ENCODE peak calls at places on chromosomes 16 and 17, in seven cellular contexts. E is Panc1; L is lung; D is cardiac muscle cell; O is uterus; M is fibroblast of the aortic adventitia; Z is CD4-positive, alpha-beta T cell. Y is an unnamed sample.

GRCh38 chr17:72710185-72710584 is 382.3 kb downstream of the SLC39A11 start:
- DNase-seq in Z (no peak), M (no peak), E (no peak), O (no peak), D (no peak), L (no peak), Y (no peak)

GRCh38 chr16:426115-426905 is 861 bp downstream of the RAB11FIP3 start:
- DNase-seq in E (no peak), L (no peak), Z (no peak), D (no peak), O (no peak), M (no peak), Y (peak)

GRCh38 chr16:20740007-20740883 is 1.4 kb downstream of the THUMPD1 start:
- DNase-seq in O (peak), M (peak), E (no peak), D (peak), L (no peak), Z (no peak), Y (no peak)

GRCh38 chr16:27228621-27229501 is 25.5 kb downstream of the KDM8 start:
- DNase-seq in M (no peak), L (no peak), E (no peak), Z (no peak), D (no peak), O (no peak), Y (no peak)

GRCh38 chr17:80920406-80920805 is 71.2 kb upstream of the CHMP6 start:
- DNase-seq in D (peak), Z (no peak), L (no peak), O (peak), M (no peak), E (no peak), Y (no peak)

GRCh38 chr17:81165246-81166032 is at the start of gene PVALEF:
- DNase-seq in E (no peak), D (no peak), L (no peak), M (no peak), O (no peak), Z (no peak), Y (peak)

GRCh38 chr17:986322-986929 is 6.8 kb upstream of the NXN start:
- DNase-seq in L (no peak), O (no peak), D (no peak), E (no peak), Z (no peak), M (no peak), Y (no peak)

GRCh38 chr17:73255671-73256181 is 6.0 kb downstream of the CPSF4L start:
- DNase-seq in L (no peak), D (peak), O (peak), M (peak), E (peak), Z (peak), Y (peak)

GRCh38 chr16:89042711-89043551 is 50.7 kb upstream of the ACSF3 start:
- DNase-seq in E (no peak), D (no peak), Z (no peak), M (no peak), L (no peak), O (no peak), Y (no peak)

GRCh38 chr17:29590979-29591736 is 1.7 kb upstream of the GIT1 start:
- DNase-seq in M (peak), O (peak), Z (no peak), L (no peak), E (no peak), D (peak), Y (no peak)

GRCh38 chr17:76539631-76540271 is at the start of gene PRCD:
- DNase-seq in L (no peak), Z (no peak), O (no peak), M (no peak), E (no peak), D (no peak), Y (no peak)

GRCh38 chr17:57940217-57940616 is 15.0 kb downstream of the CUEDC1 start:
- DNase-seq in L (no peak), D (no peak), Z (no peak), M (no peak), O (no peak), E (no peak), Y (no peak)

GRCh38 chr16:76428858-76429257 is 151.7 kb downstream of the CNTNAP4 start:
- DNase-seq in D (peak), E (peak), M (no peak), O (no peak), Z (no peak), L (no peak), Y (no peak)

GRCh38 chr17:35046245-35046644 is 17.3 kb downstream of the RFFL start:
- DNase-seq in L (no peak), Z (no peak), E (no peak), D (no peak), O (no peak), M (no peak), Y (no peak)

DNA sequence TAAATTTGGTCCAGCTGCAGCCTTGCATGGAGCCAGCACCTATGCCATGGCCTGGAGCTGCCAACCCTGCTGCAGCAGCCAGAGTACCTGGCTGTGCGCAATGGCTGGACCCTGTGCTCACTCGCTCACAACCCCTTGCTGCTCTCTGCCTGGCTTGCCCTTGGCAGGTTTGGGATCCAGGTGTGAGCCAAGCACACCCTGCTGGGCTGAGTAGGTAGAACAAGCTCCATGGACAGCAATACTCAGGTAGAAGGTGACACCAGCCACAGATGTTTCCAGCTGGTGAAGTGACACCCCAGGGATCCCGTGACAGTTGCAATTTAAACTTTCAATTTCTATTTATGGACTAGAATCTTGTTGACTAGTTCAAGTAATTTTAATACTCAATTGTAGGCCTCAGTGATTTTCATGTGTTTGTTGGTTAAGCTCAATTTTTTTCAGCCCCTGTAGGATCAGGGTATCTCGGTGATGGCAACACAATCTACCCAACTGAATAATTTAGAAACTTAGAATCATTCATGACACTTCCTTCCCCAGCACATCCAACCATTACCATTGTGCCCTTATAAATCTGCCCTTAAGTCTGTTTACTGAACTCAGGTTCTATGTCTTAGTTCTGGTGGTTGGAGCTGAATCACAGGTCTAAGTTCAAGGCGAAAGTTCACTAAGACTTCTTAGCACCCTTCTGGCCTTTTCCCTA is 480.0 kb downstream of the PMP22 start:
- DNase-seq in D (no peak), Z (peak), L (no peak), E (no peak), M (no peak), O (no peak), Y (no peak)
- TF ChIP-seq CTCF in D (no peak), Z (peak), L (no peak), E (no peak), M (no peak), O (no peak), Y (no peak)

DNA sequence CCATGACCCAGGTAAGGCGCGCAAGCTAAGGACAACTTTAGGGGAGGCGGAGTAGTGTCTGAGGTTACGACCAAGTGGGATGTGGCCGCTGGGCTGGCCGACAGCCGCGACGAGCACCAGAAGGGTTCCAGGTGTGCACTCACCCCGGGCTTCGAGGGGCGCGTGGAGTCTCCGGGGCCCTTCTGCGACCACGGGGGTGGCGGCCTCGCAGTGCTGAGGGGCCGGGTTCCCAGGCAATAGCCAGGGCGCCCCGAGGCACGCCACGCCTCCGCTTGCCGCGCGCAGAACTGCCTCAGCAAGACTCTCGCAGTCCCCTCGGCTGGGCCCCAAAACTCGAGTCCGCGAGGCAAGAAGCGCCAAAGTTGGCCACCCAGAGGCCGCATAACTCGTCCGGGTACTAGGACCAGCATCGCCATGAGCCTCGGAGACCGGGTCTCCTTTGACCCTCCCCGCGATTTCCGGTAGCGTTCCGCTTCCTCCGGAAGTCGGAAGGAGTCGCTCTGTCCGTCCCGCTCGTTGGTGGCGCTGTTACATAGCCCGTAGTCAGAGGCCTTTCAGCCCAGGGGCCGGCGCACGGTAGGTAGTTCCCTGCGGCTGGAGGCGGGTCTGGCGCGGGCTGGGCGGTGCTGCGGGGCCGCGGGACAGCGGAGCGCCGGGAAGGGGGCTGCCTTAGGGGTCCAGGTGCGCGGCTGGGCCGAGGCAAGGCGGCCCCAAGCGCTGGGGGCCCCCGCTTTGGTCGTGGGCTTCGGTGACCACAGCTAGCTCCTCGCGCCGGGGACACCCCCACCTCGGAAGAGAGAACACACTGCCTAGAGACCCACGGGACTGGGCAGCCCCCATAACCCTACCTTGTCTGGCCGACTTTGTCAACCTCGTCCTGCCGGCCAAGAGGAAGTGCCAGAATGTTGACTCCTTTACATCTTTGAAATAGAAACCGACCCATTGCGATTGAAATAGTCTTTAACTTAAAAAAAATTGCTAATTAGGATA is at the start of the genes ADPRM and SCO1:
- DNase-seq in L (peak), E (peak), D (peak), O (peak), M (peak), Z (peak), Y (peak)
- TF ChIP-seq CTCF in L (peak), E (peak), D (peak), O (peak), M (peak), Z (no peak), Y (no peak)

GRCh38 chr16:51343411-51343810 is 192.3 kb upstream of the SALL1 start:
- DNase-seq in Z (no peak), M (peak), L (no peak), D (no peak), O (no peak), E (no peak), Y (no peak)

DNA sequence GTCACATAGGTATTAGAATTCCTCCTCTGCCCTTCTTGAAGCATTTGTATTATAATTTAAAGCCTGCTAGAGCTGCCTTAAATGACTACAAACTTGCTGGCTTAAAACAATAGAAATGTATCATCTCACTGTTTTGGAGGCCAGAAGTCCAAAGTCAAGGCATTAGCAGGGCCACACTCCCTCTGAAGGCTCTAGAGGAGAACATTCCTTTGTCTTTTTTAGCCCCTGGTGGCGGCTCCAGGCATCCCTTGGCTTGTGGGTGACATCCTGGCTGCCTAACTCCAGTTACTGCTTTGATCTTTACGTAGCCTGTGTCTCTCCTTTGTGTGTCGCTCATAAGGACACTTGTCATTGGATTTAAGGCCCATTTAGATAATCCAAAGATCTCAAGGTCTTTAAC is 186.6 kb upstream of the SALL1 start:
- DNase-seq in D (no peak), E (no peak), M (no peak), L (no peak), O (no peak), Z (no peak), Y (no peak)
- TF ChIP-seq CTCF in D (peak), E (peak), M (peak), L (no peak), O (no peak), Z (no peak), Y (no peak)

DNA sequence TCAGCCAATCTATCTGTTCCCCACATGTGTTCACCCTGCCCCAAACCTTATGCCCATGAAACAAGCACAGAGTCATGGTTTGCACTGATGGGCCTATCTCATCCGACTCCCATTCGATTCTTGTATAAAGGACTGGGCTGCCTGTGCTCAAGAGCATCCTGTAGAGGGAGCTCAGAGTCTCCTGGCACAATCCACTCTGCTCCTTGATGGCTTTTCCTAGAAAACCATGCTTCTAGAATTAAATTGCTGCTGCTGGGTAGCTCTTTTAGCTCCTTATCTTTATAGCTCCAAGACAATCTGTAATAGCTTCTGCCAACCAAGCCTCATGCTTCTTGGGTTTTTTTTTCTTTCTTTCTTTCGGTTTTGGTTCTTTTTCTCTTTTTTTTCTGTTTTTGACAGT is 9.7 kb downstream of the ZNF19 start:
- DNase-seq in M (peak), O (no peak), Z (no peak), E (no peak), D (peak), L (no peak), Y (no peak)
- TF ChIP-seq CTCF in M (peak), O (no peak), Z (no peak), E (peak), D (peak), L (no peak), Y (no peak)

DNA sequence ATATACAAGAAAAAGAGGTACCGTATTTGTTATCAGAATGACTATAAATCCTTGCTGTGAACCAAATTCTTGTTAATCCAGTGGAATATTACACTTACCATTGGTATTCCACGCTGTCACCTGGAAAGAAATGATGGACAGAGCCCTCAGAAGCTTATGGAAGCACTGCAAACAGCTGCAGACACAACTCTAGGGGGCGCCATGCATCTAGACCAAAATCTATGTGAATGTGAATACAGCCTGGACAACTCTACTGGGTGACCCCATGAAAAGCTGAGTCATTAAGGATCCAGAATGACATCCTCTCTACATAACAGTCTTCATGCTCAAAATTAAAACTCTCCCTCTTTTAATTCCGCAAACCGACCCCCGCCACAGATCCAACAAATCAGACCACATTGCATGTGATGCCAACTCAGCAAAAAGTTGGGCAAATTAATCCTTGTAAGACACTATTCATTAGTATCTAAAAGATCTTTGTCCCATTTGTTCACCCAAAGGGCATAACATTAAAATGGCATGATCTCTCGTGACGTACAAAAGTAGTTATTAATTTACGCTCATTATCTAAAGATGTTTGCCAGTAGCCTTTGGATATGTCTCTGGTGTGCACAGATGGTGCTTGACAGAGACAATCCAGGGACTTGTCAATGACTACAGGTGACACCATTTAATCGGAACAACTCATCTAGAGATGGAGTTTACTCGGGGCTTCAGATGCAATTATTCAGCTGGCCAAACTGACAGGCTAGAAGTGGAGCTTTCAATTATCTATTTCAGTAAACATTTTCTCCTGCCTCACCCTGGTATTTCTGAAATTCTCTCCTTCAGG is 552.7 kb upstream of the PSMD7 start:
- DNase-seq in O (no peak), D (no peak), E (no peak), L (no peak), Z (no peak), M (no peak), Y (no peak)
- TF ChIP-seq CTCF in O (no peak), D (no peak), E (peak), L (no peak), Z (no peak), M (no peak), Y (no peak)

GRCh38 chr17:67489273-67489672 is 112.2 kb downstream of the PITPNC1 start:
- DNase-seq in E (no peak), Z (no peak), L (no peak), O (no peak), D (no peak), M (no peak), Y (no peak)

GRCh38 chr17:67488768-67489167 is 111.7 kb downstream of the PITPNC1 start:
- DNase-seq in E (no peak), L (no peak), O (no peak), Z (no peak), M (no peak), D (no peak), Y (no peak)

GRCh38 chr17:67491678-67492019 is 114.6 kb downstream of the PITPNC1 start:
- DNase-seq in Z (no peak), L (no peak), D (no peak), M (no peak), O (no peak), E (no peak), Y (peak)

GRCh38 chr17:67491009-67491677 is 114.1 kb downstream of the PITPNC1 start:
- DNase-seq in Z (no peak), L (peak), D (peak), O (peak), M (peak), E (no peak), Y (no peak)

GRCh38 chr17:67490471-67490870 is 113.4 kb downstream of the PITPNC1 start:
- DNase-seq in L (no peak), E (no peak), Z (no peak), M (no peak), D (no peak), O (peak), Y (no peak)
- TF ChIP-seq CTCF in L (no peak), E (no peak), Z (no peak), M (no peak), D (no peak), O (no peak), Y (no peak)

GRCh38 chr17:15882058-15882720 is 62.7 kb upstream of the ADORA2B start:
- DNase-seq in E (no peak), D (no peak), O (no peak), Z (no peak), M (no peak), L (no peak), Y (no peak)
- TF ChIP-seq CTCF in E (no peak), D (peak), O (no peak), Z (no peak), M (no peak), L (no peak), Y (no peak)

DNA sequence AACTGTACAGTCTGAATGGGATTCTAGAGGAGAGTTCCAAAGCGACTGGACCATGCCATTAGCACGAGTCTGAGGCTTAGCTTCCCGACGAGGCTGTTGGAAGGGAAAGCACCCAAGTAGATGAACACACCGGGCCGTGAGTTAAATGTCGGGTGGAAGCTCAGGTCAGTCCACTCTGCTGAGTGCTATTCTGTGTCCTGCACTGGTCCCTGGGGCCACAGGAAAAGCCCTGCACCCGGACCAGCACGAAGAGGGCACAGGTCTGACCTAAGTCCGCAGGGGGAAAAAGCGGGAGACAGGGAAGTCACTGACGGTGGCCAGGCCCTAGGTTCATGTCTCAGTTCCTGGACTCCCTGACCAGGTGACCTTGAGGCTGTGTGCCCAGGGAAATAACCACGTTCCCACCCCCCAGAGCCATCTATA is 44.1 kb upstream of the RBFOX3 start:
- DNase-seq in L (no peak), D (no peak), M (no peak), E (no peak), Z (no peak), O (peak), Y (no peak)
- TF ChIP-seq CTCF in L (no peak), D (no peak), M (no peak), E (no peak), Z (no peak), O (no peak), Y (no peak)

DNA sequence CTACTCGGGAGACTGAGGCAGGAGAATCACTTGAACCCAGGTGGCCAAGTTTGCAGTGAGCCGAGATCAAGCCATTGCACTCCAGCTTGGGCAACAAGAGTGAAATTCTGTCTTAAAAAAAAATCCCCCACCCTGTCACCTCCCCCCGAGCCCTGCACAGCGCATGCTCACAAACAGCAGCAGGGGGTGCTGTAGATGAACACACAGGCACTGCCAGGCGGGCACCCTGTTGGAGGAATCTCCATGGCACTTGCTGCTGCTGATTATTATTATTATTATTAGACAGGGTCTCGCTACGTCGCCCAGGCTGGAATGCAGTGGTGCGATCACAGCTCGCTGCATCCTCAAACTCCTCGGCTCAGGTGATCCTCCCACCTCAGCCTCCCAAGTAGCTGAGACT is 24.6 kb downstream of the FZD2 start:
- DNase-seq in D (peak), Z (no peak), M (no peak), O (no peak), E (no peak), L (no peak), Y (no peak)
- TF ChIP-seq CTCF in D (peak), Z (no peak), M (peak), O (no peak), E (peak), L (no peak), Y (no peak)